ENCODE peak calls at places on chromosomes 1 and 21, in five cellular contexts. Y, D, U, R and T are unnamed samples. For H3K36me3, the result is how much of the 10 kb centered on the place peaks cover.

GRCh38 chr1:111912116-111912515 is 77.4 kb downstream of the KCND3 start:
- DNase-seq in R (no peak), D (no peak), U (no peak), Y (no peak), T (no peak)

GRCh38 chr1:152932170-152932811 is 14.7 kb upstream of the SPRR5 start:
- DNase-seq in R (no peak), D (no peak), Y (no peak), U (no peak), T (no peak)

GRCh38 chr1:201713093-201713810 is 115.7 kb upstream of the IPO9 start:
- DNase-seq in U (peak), R (peak), Y (peak), D (peak), T (peak)

GRCh38 chr1:17405898-17406759 is 33.3 kb downstream of the RCC2 start:
- DNase-seq in D (peak), U (peak), Y (peak), R (peak), T (no peak)

GRCh38 chr1:26358411-26359384 is 4.8 kb upstream of the CRYBG2 start:
- DNase-seq in D (peak), U (peak), R (peak), Y (no peak), T (no peak)

GRCh38 chr1:2452583-2453315 is 23.3 kb upstream of the PLCH2 start:
- DNase-seq in D (no peak), Y (no peak), U (no peak), R (peak), T (no peak)

GRCh38 chr21:45698493-45698947 is 55.0 kb downstream of the PCBP3 start:
- DNase-seq in U (peak), Y (peak), R (peak), D (no peak), T (no peak)

GRCh38 chr1:94202241-94202640 is 35.1 kb downstream of the ARHGAP29 start:
- DNase-seq in Y (no peak), U (no peak), R (no peak), D (no peak), T (no peak)

GRCh38 chr1:107255469-107255868 is 114.6 kb downstream of the NTNG1 start:
- DNase-seq in R (peak), Y (no peak), U (no peak), D (no peak), T (no peak)

GRCh38 chr1:78491311-78492071 is 717 bp downstream of the PTGFR start:
- DNase-seq in U (no peak), R (peak), D (no peak), Y (peak), T (peak)

GRCh38 chr1:187839873-187840272 is 1011.1 kb downstream of the PLA2G4A start:
- DNase-seq in D (no peak), R (peak), U (no peak), Y (no peak), T (no peak)

GRCh38 chr1:207454046-207454964 is at the start of gene CR2:
- DNase-seq in Y (peak), D (peak), U (peak), R (no peak), T (no peak)

GRCh38 chr1:179206817-179207216 is 22.7 kb downstream of the ABL2 start:
- DNase-seq in Y (no peak), U (no peak), R (no peak), D (no peak), T (no peak)

GRCh38 chr21:46138383-46138970 is 16.9 kb downstream of the FTCD start:
- DNase-seq in R (no peak), U (no peak), Y (no peak), D (no peak), T (no peak)

GRCh38 chr1:1763657-1764621 is 14.3 kb downstream of the NADK start:
- DNase-seq in D (peak), U (no peak), Y (peak), R (peak), T (no peak)

GRCh38 chr1:35708179-35708891 is 10.3 kb downstream of the C1orf216 start:
- DNase-seq in D (no peak), R (no peak), U (no peak), Y (no peak), T (no peak)

GRCh38 chr1:211369640-211370039 is 43.0 kb downstream of the TRAF5 start:
- DNase-seq in D (no peak), Y (no peak), U (no peak), R (no peak), T (no peak)

GRCh38 chr1:211372463-211372862 is 45.8 kb downstream of the TRAF5 start:
- DNase-seq in U (no peak), Y (no peak), D (no peak), R (no peak), T (no peak)

GRCh38 chr1:211375286-211375818 is 48.7 kb downstream of the TRAF5 start:
- DNase-seq in U (no peak), Y (no peak), D (no peak), R (no peak), T (no peak)

GRCh38 chr1:211371406-211372105 is 44.9 kb downstream of the TRAF5 start:
- DNase-seq in D (no peak), Y (no peak), U (no peak), R (peak), T (no peak)

DNA sequence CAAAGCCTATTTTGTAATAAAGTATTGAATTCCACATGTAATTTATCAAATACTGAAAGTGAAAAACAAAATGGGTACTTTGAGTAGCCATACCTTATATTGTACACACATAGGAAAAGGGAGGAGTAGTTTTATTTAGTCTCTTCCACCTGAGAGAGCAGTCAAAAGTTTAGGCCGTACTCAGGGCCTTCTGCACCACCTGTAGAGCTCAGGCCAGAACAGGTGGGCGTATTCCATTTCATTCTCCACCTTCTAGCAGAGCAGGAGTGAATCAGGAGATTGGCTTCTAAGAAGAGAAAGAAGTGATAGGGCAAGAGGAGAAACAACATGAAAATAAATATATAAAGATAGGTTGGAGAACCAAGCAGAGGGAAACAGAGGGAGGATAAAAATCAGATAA is 44.0 kb downstream of the TRAF5 start:
- DNase-seq in R (no peak), Y (no peak), D (no peak), U (no peak), T (no peak)
- H3K36me3 ChIP-seq in R (under half), Y (under half), D (under half), U (under half), T (under half)

DNA sequence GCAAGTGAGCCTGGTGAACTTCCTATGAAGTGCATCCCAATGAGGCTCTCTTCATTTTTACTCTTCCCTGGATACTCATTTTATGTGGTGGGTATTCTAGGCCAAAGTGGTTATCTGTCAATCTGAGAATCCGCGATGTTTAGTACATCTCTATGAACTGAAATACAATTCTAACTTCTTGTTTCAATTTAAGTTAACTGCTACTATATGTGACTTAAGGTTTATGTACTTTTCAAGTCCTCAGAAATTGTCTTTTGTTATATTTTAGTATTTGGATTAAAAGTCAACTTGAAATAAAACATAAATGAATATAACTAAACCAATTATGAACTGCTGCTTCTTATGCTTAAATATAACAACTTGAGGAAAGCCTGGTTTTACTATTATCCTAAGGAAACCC is 60.6 kb downstream of the ENAH start:
- DNase-seq in D (no peak), R (no peak), U (no peak), Y (no peak), T (no peak)
- H3K36me3 ChIP-seq in D (under half), R (under half), U (under half), Y (under half), T (under half)

DNA sequence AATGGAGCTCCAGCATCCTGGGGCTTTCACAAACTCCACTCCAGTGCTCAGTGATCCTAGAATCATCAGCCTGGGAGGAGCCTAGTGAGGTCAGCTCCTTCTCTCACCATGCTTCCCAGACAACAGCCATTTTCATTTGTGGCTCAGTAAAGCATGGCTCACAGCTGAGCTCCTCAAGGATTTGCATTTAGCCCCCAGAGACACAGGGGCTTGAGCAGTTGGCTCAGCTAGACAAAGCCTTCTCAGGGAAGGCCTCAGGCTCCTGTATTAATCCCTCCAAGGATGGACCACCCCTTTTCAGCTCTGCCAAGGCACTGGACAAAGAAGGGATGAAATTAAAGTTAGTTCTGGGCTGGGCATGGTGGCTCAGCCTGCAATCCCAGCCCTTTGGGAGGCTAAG is 39.5 kb downstream of the ERI3 start:
- DNase-seq in Y (no peak), U (no peak), R (no peak), D (no peak), T (no peak)
- H3K36me3 ChIP-seq in Y (half or more), U (under half), R (half or more), D (under half), T (half or more)

GRCh38 chr21:31686272-31686913 is 26.9 kb downstream of the SOD1 start:
- DNase-seq in R (no peak), D (no peak), U (no peak), Y (no peak), T (no peak)
- H3K36me3 ChIP-seq in R (half or more), D (under half), U (half or more), Y (half or more), T (half or more)

GRCh38 chr1:66968574-66968973 is 43.8 kb downstream of the MIER1 start:
- DNase-seq in D (no peak), Y (no peak), U (no peak), R (no peak), T (no peak)
- H3K36me3 ChIP-seq in D (under half), Y (half or more), U (half or more), R (under half), T (half or more)

GRCh38 chr21:34836103-34836932 is 167.5 kb downstream of the CLIC6 start:
- DNase-seq in U (peak), R (peak), D (peak), Y (peak), T (peak)

GRCh38 chr21:34834852-34835501 is 166.2 kb downstream of the CLIC6 start:
- DNase-seq in R (no peak), Y (no peak), U (no peak), D (no peak), T (no peak)

GRCh38 chr21:34836933-34837505 is 168.2 kb downstream of the CLIC6 start:
- DNase-seq in U (no peak), R (no peak), D (no peak), Y (no peak), T (no peak)

GRCh38 chr21:34834307-34834706 is 165.5 kb downstream of the CLIC6 start:
- DNase-seq in U (no peak), Y (no peak), D (no peak), R (no peak), T (no peak)

DNA sequence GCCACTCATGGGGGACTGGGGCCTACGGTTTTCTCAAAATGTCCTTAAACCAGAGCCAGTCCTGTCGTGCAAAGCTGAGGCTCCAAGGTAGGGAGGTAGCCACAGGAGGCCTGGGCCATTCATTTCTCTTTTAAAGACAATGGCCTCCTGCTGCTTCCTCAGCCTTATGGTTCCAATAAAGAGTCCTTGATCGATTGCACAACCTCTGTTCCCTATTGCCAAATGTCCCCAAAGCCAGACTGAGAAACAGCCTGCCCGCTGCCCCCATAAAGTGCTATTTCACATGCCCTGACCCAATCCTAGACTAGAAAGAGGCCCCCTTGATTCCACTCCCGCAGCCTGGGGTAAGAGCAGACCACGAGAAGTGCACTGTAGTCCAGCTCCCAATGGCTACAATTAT is 166.7 kb downstream of the CLIC6 start:
- DNase-seq in U (peak), D (no peak), Y (no peak), R (no peak), T (no peak)
- H3K36me3 ChIP-seq in U (under half), D (under half), Y (half or more), R (half or more), T (under half)

GRCh38 chr1:85357817-85358216 is 81.4 kb upstream of the BCL10 start:
- DNase-seq in Y (no peak), R (no peak), U (no peak), D (no peak), T (no peak)
- H3K36me3 ChIP-seq in Y (under half), R (under half), U (under half), D (under half), T (under half)